ENCODE peak calls at places on chromosomes 11 and 22, in six cellular contexts. Q is GM23338, Z is GM23248, F is A673, O is HL-60, G is keratinocyte. H is an unnamed sample.

GRCh38 chr11:114397349-114397982 is 2.8 kb downstream of the C11orf71 start:
- DNase-seq in Q (no peak), O (no peak), G (no peak), Z (no peak), F (no peak), H (no peak)

GRCh38 chr11:126391970-126392637 is 36.6 kb downstream of the ST3GAL4 start:
- DNase-seq in Z (peak; percentile 22), G (no peak), O (peak; percentile 83), F (peak; percentile 21), Q (peak; percentile 75), H (peak; percentile 54)

GRCh38 chr11:2798951-2799761 is 86.4 kb downstream of the CDKN1C start:
- DNase-seq in O (no peak), F (no peak), Z (no peak), Q (no peak), G (no peak), H (no peak)

GRCh38 chr11:64040684-64041267 is 5.0 kb downstream of the FLRT1 start:
- DNase-seq in Z (no peak), Q (peak; percentile 74), G (no peak), O (no peak), F (peak; percentile 41), H (no peak)

GRCh38 chr11:81255905-81256304 is 1477.8 kb downstream of the FAM181B start:
- DNase-seq in F (peak; percentile 18), Q (no peak), Z (no peak), G (no peak), O (no peak), H (no peak)

GRCh38 chr11:7965386-7965785 is at the start of gene NLRP10:
- DNase-seq in Z (peak; percentile 94), O (no peak), F (no peak), Q (no peak), G (no peak), H (peak; percentile 75)

GRCh38 chr11:33775832-33776231 is 1.5 kb upstream of the FBXO3 start:
- DNase-seq in O (no peak), Q (no peak), F (no peak), G (no peak), Z (no peak), H (no peak)

GRCh38 chr11:125376856-125377255 is 119.2 kb downstream of the FEZ1 start:
- DNase-seq in Z (peak; percentile 64), F (no peak), O (no peak), Q (no peak), G (no peak), H (no peak)

GRCh38 chr11:20158597-20159257 is 1.5 kb downstream of the DBX1 start:
- DNase-seq in Q (peak; percentile 90), F (peak; percentile 33), O (no peak), Z (peak; percentile 77), G (no peak), H (no peak)

GRCh38 chr11:119030029-119030328 is 698 bp downstream of the SLC37A4 start:
- DNase-seq in G (no peak), O (no peak), F (no peak), Q (no peak), Z (no peak), H (no peak)

GRCh38 chr22:32307617-32308016 is 50.0 kb upstream of the RFPL3 start:
- DNase-seq in Z (no peak), F (no peak), O (no peak), G (no peak), Q (no peak), H (no peak)

GRCh38 chr11:1518301-1518700 is 31.7 kb upstream of the MOB2 start:
- DNase-seq in G (no peak), Z (no peak), Q (no peak), F (no peak), O (no peak), H (no peak)

GRCh38 chr11:24617856-24618255 is 121.0 kb downstream of the LUZP2 start:
- DNase-seq in F (no peak), O (no peak), Z (no peak), Q (no peak), G (no peak), H (no peak)

GRCh38 chr11:27158763-27159679 is 118.4 kb downstream of the BBOX1 start:
- DNase-seq in F (peak; percentile 94), G (peak; percentile 19), O (peak; percentile 25), Q (peak; percentile 84), Z (peak; percentile 92), H (peak; percentile 52)

GRCh38 chr11:21636561-21636960 is 556.3 kb upstream of the ANO5 start:
- DNase-seq in Z (no peak), G (no peak), F (no peak), Q (no peak), O (no peak), H (no peak)

GRCh38 chr11:37946155-37946766 is 1348.2 kb upstream of the RAG2 start:
- DNase-seq in G (no peak), Z (peak; percentile 43), O (peak; percentile 33), F (peak; percentile 86), Q (peak; percentile 65), H (no peak)

GRCh38 chr22:44648821-44649566 is 53.0 kb upstream of the PRR5 start:
- DNase-seq in G (peak; percentile 41), O (no peak), F (no peak), Q (no peak), Z (peak; percentile 98), H (peak; percentile 79)

GRCh38 chr22:31346255-31346732 is at the start of gene PATZ1:
- DNase-seq in Z (peak; percentile 75), G (no peak), Q (peak; percentile 77), F (peak; percentile 93), O (peak; percentile 91), H (no peak)

GRCh38 chr22:46763051-46763705 is 728 bp downstream of the TBC1D22A start:
- DNase-seq in Z (peak; percentile 49), G (no peak), F (peak; percentile 53), O (peak; percentile 11), Q (peak; percentile 51), H (no peak)

GRCh38 chr11:128291043-128291442 is 296.3 kb downstream of the ETS1 start:
- DNase-seq in Z (no peak), O (no peak), Q (no peak), F (no peak), G (no peak), H (no peak)

GRCh38 chr11:33207408-33207985 is 46.2 kb upstream of the CSTF3 start:
- DNase-seq in G (no peak), F (no peak), Z (peak; percentile 14), O (no peak), Q (no peak), H (no peak)

GRCh38 chr22:50316114-50317065 is 8.9 kb upstream of the PLXNB2 start:
- DNase-seq in F (no peak), O (no peak), Z (no peak), G (no peak), Q (no peak), H (no peak)

GRCh38 chr11:382081-382643 is 11.8 kb upstream of the PKP3 start:
- DNase-seq in G (no peak), F (no peak), Q (no peak), Z (no peak), O (no peak), H (no peak)

GRCh38 chr11:58674609-58675008 is 52.1 kb downstream of the CNTF start:
- DNase-seq in Q (no peak), Z (no peak), O (no peak), F (no peak), G (no peak), H (no peak)

GRCh38 chr11:60343094-60343704 is 16.1 kb downstream of the MS4A6E start:
- DNase-seq in Q (peak; percentile 67), Z (peak; percentile 30), O (no peak), G (no peak), F (peak; percentile 42), H (no peak)

DNA sequence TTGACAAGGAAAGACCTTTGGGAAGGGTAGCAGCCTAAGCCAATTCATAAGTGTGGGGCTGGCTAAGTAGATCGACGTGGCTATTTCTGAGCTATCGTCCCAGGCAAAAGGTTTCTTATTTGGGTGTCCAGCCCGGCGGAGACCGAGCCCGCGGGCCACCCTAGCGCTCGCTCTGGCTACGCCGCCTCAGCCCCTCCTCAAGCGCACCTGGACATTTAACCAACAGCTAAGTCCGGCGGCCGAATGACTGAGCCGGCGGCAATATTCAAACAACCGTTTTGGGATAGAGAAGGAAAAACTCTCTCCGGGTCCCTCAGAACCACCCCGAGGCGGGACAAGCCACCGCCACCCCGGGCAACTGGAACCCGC is 457 bp downstream of the RNF141 start:
- DNase-seq in F (no peak), G (no peak), Q (peak; percentile 58), O (no peak), Z (no peak), H (no peak)
- H3K27ac ChIP-seq in F (peak overlapping the region; percentile 96), G (peak overlapping the region; percentile 97), Q (peak overlapping the region; percentile 72), O (peak overlapping the region; percentile 87), Z (peak overlapping the region; percentile 72), H (peak overlapping the region; percentile 84)

DNA sequence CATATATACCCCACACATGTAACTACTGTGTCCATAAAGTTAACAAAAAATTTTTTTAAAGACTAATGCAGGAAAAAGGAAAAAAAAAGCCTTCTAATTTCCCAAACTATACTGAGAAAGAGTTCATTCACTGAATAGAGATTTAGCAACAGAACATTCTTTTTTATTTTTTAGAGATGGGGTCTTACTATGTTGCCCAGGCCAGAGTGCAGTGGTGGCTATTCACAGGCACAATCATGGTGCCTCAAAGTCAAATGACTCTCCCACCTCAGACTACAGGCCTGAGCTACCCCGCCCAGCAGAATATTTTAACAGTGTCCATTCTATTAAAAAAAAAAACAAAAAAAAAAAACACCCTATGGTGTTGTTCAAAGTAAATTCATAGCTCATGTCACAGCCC is 25.7 kb downstream of the DGCR2 start:
- DNase-seq in F (no peak), G (no peak), O (no peak), Z (no peak), Q (no peak), H (no peak)
- H3K27ac ChIP-seq in F (no peak overlapping the region), G (no peak overlapping the region), O (no peak overlapping the region), Z (no peak overlapping the region), Q (no peak overlapping the region), H (no peak overlapping the region)

DNA sequence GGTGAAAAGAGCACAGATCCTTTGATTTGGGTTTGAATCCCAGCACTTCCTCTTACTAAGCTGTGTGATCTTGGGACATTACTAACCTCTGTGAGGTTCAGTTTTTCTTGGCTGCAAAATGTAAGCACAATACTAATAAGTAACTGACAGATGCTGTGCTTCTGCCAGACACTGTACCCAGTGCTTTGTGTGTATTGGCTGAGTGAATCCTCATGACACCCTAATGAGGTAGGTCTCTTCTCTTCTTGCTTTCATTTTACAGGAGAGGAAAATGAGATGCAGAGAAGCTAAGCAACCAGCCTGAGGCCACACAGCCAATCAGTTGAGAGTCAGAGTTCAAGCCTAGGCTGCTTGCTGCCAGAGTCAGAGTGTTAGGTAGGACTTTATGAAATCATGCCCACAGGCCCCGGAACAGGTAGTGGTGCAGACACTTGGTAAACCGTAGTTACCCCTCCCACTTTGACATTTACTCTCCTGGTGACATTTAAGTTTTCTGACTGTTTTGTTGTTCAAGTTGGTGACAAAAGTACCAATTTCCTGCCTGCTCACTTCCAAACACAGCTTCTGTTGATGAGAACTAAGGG is 21.2 kb downstream of the PTPRJ start:
- DNase-seq in F (no peak), Q (no peak), O (no peak), Z (peak; percentile 73), G (no peak), H (no peak)
- H3K27ac ChIP-seq in F (no peak overlapping the region), Q (peak overlapping the region; percentile 59), O (no peak overlapping the region), Z (peak overlapping the region; percentile 15), G (no peak overlapping the region), H (no peak overlapping the region)

DNA sequence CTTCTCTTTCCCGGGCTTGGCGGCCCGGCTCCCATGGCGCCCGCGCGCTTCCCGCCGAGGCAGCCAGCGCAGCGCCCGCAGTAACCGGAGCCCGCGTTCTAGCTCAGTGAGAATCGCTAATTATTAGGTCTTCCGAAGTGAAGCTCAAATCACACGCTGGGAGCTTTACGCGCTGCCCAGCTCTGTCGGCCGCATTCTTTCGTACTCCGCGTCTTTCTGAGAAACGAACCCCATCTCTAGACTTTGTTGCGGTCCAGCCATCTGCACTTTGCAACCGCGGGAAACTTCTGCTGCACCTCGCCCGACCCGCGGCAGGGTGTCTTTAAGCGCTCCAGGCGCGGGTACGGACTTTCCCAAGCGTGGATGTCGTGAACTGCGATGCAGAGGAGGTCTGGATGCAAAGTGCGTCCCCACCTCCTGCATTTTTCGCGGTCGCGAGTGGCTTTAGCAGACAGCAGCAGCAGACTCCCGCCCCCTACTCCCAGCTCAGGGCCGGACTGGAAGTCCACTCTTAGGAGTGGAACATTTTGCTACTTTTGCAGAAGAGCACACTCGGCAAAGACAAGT is 6.0 kb upstream of the PAX6 start:
- DNase-seq in Z (no peak), G (no peak), Q (peak; percentile 60), F (peak; percentile 81), O (peak; percentile 20), H (no peak)
- H3K27ac ChIP-seq in Z (no peak overlapping the region), G (no peak overlapping the region), Q (no peak overlapping the region), F (no peak overlapping the region), O (no peak overlapping the region), H (no peak overlapping the region)